ENCODE peak calls at places on chromosomes 2 and 18, in nine cellular contexts. X is endothelial cell, S is HCEC 1CT, H is NCI-H187, W is amniotic epithelial cell, K is frontal cortex, C is Panc1, I is pulmonary artery endothelial cell, O is mucosa of gallbladder. N is an unnamed sample.

GRCh38 chr2:39733070-39733674 is 45.9 kb downstream of the THUMPD2 start:
- DNase-seq in W (no peak), K (no peak), X (no peak), C (no peak), S (no peak), O (no peak), H (no peak), I (no peak), N (no peak)

GRCh38 chr18:9366126-9366714 is 31.6 kb downstream of the TWSG1 start:
- DNase-seq in O (peak; percentile 30), W (peak; percentile 56), X (peak; percentile 49), I (peak; percentile 51), K (no peak), S (no peak), H (no peak), C (no peak), N (peak; percentile 56)

GRCh38 chr18:48077291-48077690 is 146.8 kb upstream of the SMAD2 start:
- DNase-seq in W (no peak), X (no peak), H (no peak), I (no peak), S (no peak), K (no peak), O (no peak), C (no peak), N (no peak)

GRCh38 chr2:47344890-47345583 is 57.9 kb upstream of the MSH2 start:
- DNase-seq in S (peak; percentile 63), I (peak; percentile 73), W (no peak), C (no peak), K (peak; percentile 60), X (peak; percentile 87), H (peak; percentile 97), O (peak; percentile 92), N (peak; percentile 98)

GRCh38 chr2:86622409-86622877 is 1.2 kb downstream of the RNF103 start:
- DNase-seq in C (no peak), S (peak; percentile 15), H (no peak), W (peak; percentile 15), O (peak; percentile 34), K (no peak), I (no peak), X (peak; percentile 31), N (peak; percentile 35)

GRCh38 chr2:210541280-210541902 is 15.0 kb upstream of the CPS1 start:
- DNase-seq in K (no peak), H (no peak), O (no peak), S (no peak), W (peak; percentile 50), C (no peak), I (no peak), X (no peak), N (no peak)

GRCh38 chr2:200380833-200381542 is 74.5 kb downstream of the SPATS2L start:
- DNase-seq in W (peak; percentile 90), H (peak; percentile 51), S (peak; percentile 73), I (no peak), C (no peak), X (no peak), O (no peak), K (no peak), N (no peak)

GRCh38 chr2:64586883-64587481 is 62.9 kb downstream of the AFTPH start:
- DNase-seq in K (no peak), O (no peak), H (peak; percentile 39), I (peak; percentile 10), C (peak; percentile 36), W (peak; percentile 61), X (no peak), S (peak; percentile 70), N (peak; percentile 82)

GRCh38 chr2:40197121-40197520 is 254.8 kb downstream of the SLC8A1 start:
- DNase-seq in K (no peak), X (no peak), H (no peak), O (no peak), W (no peak), S (no peak), I (no peak), C (no peak), N (no peak)

GRCh38 chr2:86056935-86057334 is 48.8 kb downstream of the POLR1A start:
- DNase-seq in C (no peak), S (peak; percentile 26), O (no peak), I (no peak), H (no peak), X (no peak), W (no peak), K (no peak), N (no peak)

GRCh38 chr2:100321881-100322820 is at the start of gene LONRF2:
- DNase-seq in S (no peak), X (peak; percentile 28), H (peak; percentile 35), O (peak; percentile 21), W (peak; percentile 10), K (peak; percentile 58), I (no peak), C (no peak), N (peak; percentile 5)

GRCh38 chr18:31990823-31991222 is 27.8 kb upstream of the RNF125 start:
- DNase-seq in K (no peak), W (no peak), S (no peak), X (no peak), H (no peak), O (no peak), C (no peak), I (no peak), N (peak; percentile 64)

GRCh38 chr2:217471329-217471728 is 531.5 kb downstream of the TNS1 start:
- DNase-seq in I (no peak), C (no peak), S (no peak), X (no peak), W (peak; percentile 33), K (no peak), H (no peak), O (no peak), N (no peak)

GRCh38 chr2:240989451-240990265 is 8.8 kb upstream of the SNED1 start:
- DNase-seq in X (peak; percentile 54), S (peak; percentile 43), C (peak; percentile 20), K (no peak), W (peak; percentile 21), I (no peak), H (no peak), O (no peak), N (no peak)

GRCh38 chr2:174014699-174015070 is 49.5 kb upstream of the SP3 start:
- DNase-seq in X (no peak), W (no peak), H (no peak), C (no peak), S (no peak), O (no peak), I (no peak), K (no peak), N (no peak)

GRCh38 chr2:61512768-61513398 is 25.3 kb downstream of the XPO1 start:
- DNase-seq in H (no peak), I (no peak), X (no peak), K (no peak), S (no peak), W (no peak), O (no peak), C (no peak), N (no peak)

GRCh38 chr18:50192903-50193795 is 1.8 kb downstream of the MYO5B start:
- DNase-seq in X (no peak), K (no peak), H (no peak), I (no peak), S (no peak), W (no peak), O (no peak), C (no peak), N (no peak)

GRCh38 chr2:15943914-15944313 is 3.6 kb downstream of the MYCN start:
- DNase-seq in C (no peak), K (peak; percentile 67), I (no peak), S (no peak), O (peak; percentile 16), X (no peak), W (no peak), H (no peak), N (peak; percentile 94)

GRCh38 chr2:10308866-10309265 is 6.2 kb downstream of the HPCAL1 start:
- DNase-seq in C (no peak), X (no peak), H (no peak), W (no peak), I (no peak), O (no peak), K (no peak), S (no peak), N (no peak)

GRCh38 chr2:46336560-46336959 is 39.4 kb downstream of the EPAS1 start:
- DNase-seq in H (no peak), C (no peak), K (no peak), I (no peak), X (no peak), O (peak; percentile 35), W (no peak), S (peak; percentile 74), N (peak; percentile 19)

GRCh38 chr18:77086034-77086433 is 46.5 kb downstream of the MBP start:
- DNase-seq in H (no peak), X (no peak), S (peak; percentile 89), W (peak; percentile 79), C (no peak), I (no peak), K (peak; percentile 45), O (no peak), N (no peak)

GRCh38 chr18:57077786-57078552 is 68.9 kb upstream of the BOD1L2 start:
- DNase-seq in I (no peak), X (no peak), C (no peak), W (no peak), O (no peak), S (no peak), K (no peak), H (no peak), N (no peak)

GRCh38 chr2:83969085-83969484 is 490.0 kb downstream of the SUCLG1 start:
- DNase-seq in I (no peak), W (no peak), S (no peak), O (no peak), K (no peak), X (no peak), C (no peak), H (no peak), N (no peak)

GRCh38 chr2:194385376-194385775 is 1271.7 kb upstream of the SLC39A10 start:
- DNase-seq in H (no peak), W (no peak), C (no peak), X (no peak), S (no peak), I (no peak), O (no peak), K (no peak), N (no peak)

GRCh38 chr2:196247979-196248286 is 76.6 kb upstream of the STK17B start:
- DNase-seq in C (no peak), H (no peak), S (no peak), O (no peak), I (no peak), K (no peak), X (no peak), W (no peak), N (no peak)

GRCh38 chr2:62774555-62775366 is 69.2 kb downstream of the EHBP1 start:
- DNase-seq in W (peak; percentile 65), K (no peak), I (no peak), S (peak; percentile 55), C (peak; percentile 48), O (no peak), X (peak; percentile 24), H (peak; percentile 32), N (peak; percentile 56)

GRCh38 chr18:7207366-7207765 is 23.5 kb upstream of the LRRC30 start:
- DNase-seq in O (no peak), S (no peak), I (no peak), W (no peak), K (no peak), C (no peak), X (no peak), H (no peak), N (no peak)

GRCh38 chr18:44786697-44787096 is 106.0 kb downstream of the SETBP1 start:
- DNase-seq in W (no peak), S (no peak), H (no peak), O (no peak), C (no peak), I (no peak), K (no peak), X (no peak), N (no peak)

GRCh38 chr2:47904903-47905453 is 1.3 kb downstream of the FBXO11 start:
- DNase-seq in H (no peak), O (peak; percentile 16), C (no peak), X (peak; percentile 45), W (peak; percentile 9), S (no peak), I (no peak), K (peak; percentile 28), N (no peak)

GRCh38 chr2:43412121-43412753 is 183.6 kb downstream of the THADA start:
- DNase-seq in W (peak; percentile 21), K (no peak), C (no peak), H (no peak), S (peak; percentile 37), I (no peak), O (no peak), X (no peak), N (no peak)

GRCh38 chr2:169667583-169667982 is 26.6 kb downstream of the CFAP210 start:
- DNase-seq in I (no peak), C (no peak), X (no peak), H (no peak), W (no peak), K (no peak), O (no peak), S (no peak), N (no peak)